ENCODE peak calls at places on chromosome X, in nine cellular contexts. S is AG09319, N is activated B cell treated with CpG ODN at 0.5 μM for 24 hours, E is SK-N-SH, J is omental fat pad, M is GM13977, T is BE2C, I is HFF-Myc, Z is lung. Q is an unnamed sample.

GRCh38 chrX:81259008-81259713 is 57.3 kb downstream of the SH3BGRL start:
- DNase-seq in Z (no peak), N (no peak), I (peak; percentile 27), S (peak; percentile 15), T (no peak), E (no peak), J (no peak), M (no peak), Q (no peak)

GRCh38 chrX:9899640-9900075 is 67.5 kb upstream of the CLDN34 start:
- DNase-seq in I (no peak), J (no peak), M (peak; percentile 54), T (no peak), E (no peak), N (no peak), Z (no peak), S (no peak), Q (no peak)

GRCh38 chrX:155235891-155236290 is 19.6 kb downstream of the VBP1 start:
- DNase-seq in E (no peak), I (no peak), M (no peak), S (no peak), Z (no peak), N (no peak), J (no peak), T (no peak), Q (no peak)

GRCh38 chrX:53430231-53430630 is 3.9 kb downstream of the HSD17B10 start:
- DNase-seq in I (no peak), J (no peak), M (no peak), N (no peak), S (no peak), Z (no peak), E (no peak), T (no peak), Q (no peak)

GRCh38 chrX:27548624-27549023 is 41.5 kb upstream of the DCAF8L2 start:
- DNase-seq in T (no peak), N (no peak), J (no peak), E (no peak), S (no peak), M (no peak), Z (no peak), I (no peak), Q (no peak)

GRCh38 chrX:103716967-103717366 is 6.3 kb downstream of the TMEM31 start:
- DNase-seq in Z (no peak), M (no peak), E (no peak), T (no peak), I (peak; percentile 42), S (peak; percentile 63), J (no peak), N (no peak), Q (no peak)

GRCh38 chrX:73977542-73978169 is 326.3 kb upstream of the ZCCHC13 start:
- DNase-seq in I (peak; percentile 1), N (no peak), S (no peak), Z (no peak), J (no peak), M (peak; percentile 31), E (no peak), T (no peak), Q (no peak)

GRCh38 chrX:110146521-110146920 is 143.6 kb downstream of the TMEM164 start:
- DNase-seq in E (peak; percentile 55), T (peak; percentile 26), M (peak; percentile 51), J (no peak), Z (peak; percentile 47), S (peak; percentile 14), I (peak; percentile 22), N (no peak), Q (no peak)

GRCh38 chrX:139831689-139832456 is 101.0 kb downstream of the ATP11C start:
- DNase-seq in J (no peak), E (no peak), Z (no peak), T (peak; percentile 8), I (peak; percentile 54), S (peak; percentile 38), N (no peak), M (no peak), Q (no peak)

GRCh38 chrX:96715412-96715940 is 30.8 kb downstream of the DIAPH2 start:
- DNase-seq in J (no peak), E (no peak), Z (no peak), S (no peak), M (no peak), N (no peak), I (no peak), T (no peak), Q (no peak)

GRCh38 chrX:153411988-153412574 is 809 bp downstream of the ZFP92 start:
- DNase-seq in T (no peak), Z (no peak), J (no peak), S (no peak), E (peak; percentile 52), N (no peak), M (no peak), I (no peak), Q (no peak)

GRCh38 chrX:110133735-110134370 is 130.9 kb downstream of the TMEM164 start:
- DNase-seq in M (no peak), T (no peak), Z (no peak), J (no peak), E (no peak), I (no peak), S (no peak), N (no peak), Q (no peak)

GRCh38 chrX:70454441-70455365 is 10.1 kb downstream of the DLG3 start:
- DNase-seq in J (peak; percentile 48), T (peak; percentile 34), E (peak; percentile 88), N (peak; percentile 39), Z (peak; percentile 82), S (no peak), M (peak; percentile 73), I (no peak), Q (no peak)

GRCh38 chrX:44943007-44943406 is 70.0 kb downstream of the KDM6A start:
- DNase-seq in Z (no peak), T (no peak), I (no peak), E (no peak), S (no peak), J (no peak), M (no peak), N (no peak), Q (no peak)

GRCh38 chrX:48745222-48745621 is 16.3 kb upstream of the GLOD5 start:
- DNase-seq in Z (no peak), T (no peak), E (no peak), S (no peak), N (no peak), M (no peak), I (no peak), J (no peak), Q (no peak)

GRCh38 chrX:31604629-31605221 is 532.9 kb upstream of the FTHL17 start:
- DNase-seq in S (no peak), J (no peak), Z (no peak), T (no peak), M (no peak), N (no peak), I (no peak), E (no peak), Q (no peak)

GRCh38 chrX:85897376-85898110 is 149.8 kb downstream of the CHM start:
- DNase-seq in N (no peak), Z (no peak), E (no peak), T (no peak), I (no peak), S (no peak), M (no peak), J (no peak), Q (no peak)

GRCh38 chrX:30065226-30065625 is 150.1 kb upstream of the MAGEB2 start:
- DNase-seq in S (no peak), N (no peak), E (no peak), J (no peak), Z (no peak), M (no peak), T (no peak), I (no peak), Q (no peak)

DNA sequence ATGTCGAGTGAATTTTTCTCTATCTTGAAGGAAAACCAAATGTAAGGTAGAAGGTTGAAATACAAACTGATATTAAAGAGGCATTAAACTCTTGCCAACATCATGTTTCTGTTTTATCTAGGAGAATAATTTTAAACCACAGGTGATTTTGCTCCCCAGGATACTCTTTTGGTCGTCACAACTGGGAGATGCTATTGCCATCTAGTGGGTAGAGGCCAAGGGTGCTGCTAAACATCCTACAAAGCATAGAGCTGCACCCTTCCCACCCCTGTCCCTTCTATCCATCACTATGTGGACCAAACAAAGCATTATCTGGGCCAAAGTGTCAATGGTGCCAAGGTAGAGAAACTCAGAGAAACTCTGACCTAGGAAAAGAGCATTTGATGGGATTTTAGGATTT is 154.6 kb upstream of the MAGEB2 start:
- DNase-seq in J (no peak), M (no peak), T (no peak), Z (no peak), N (no peak), I (no peak), E (peak; percentile 3), S (no peak), Q (no peak)
- TF ChIP-seq CTCF in J (no peak), M (peak; percentile 38), T (no peak), Z (no peak), N (no peak), I (peak; percentile 42), E (peak; percentile 74), S (peak; percentile 34), Q (no peak)

GRCh38 chrX:4550018-4550417 is 836.6 kb upstream of the PRKX start:
- DNase-seq in S (no peak), T (no peak), E (peak; percentile 2), J (no peak), M (no peak), N (no peak), Z (no peak), I (no peak), Q (no peak)
- TF ChIP-seq CTCF in S (no peak), T (no peak), E (no peak), J (no peak), M (peak; percentile 41), N (no peak), Z (no peak), I (no peak), Q (no peak)

DNA sequence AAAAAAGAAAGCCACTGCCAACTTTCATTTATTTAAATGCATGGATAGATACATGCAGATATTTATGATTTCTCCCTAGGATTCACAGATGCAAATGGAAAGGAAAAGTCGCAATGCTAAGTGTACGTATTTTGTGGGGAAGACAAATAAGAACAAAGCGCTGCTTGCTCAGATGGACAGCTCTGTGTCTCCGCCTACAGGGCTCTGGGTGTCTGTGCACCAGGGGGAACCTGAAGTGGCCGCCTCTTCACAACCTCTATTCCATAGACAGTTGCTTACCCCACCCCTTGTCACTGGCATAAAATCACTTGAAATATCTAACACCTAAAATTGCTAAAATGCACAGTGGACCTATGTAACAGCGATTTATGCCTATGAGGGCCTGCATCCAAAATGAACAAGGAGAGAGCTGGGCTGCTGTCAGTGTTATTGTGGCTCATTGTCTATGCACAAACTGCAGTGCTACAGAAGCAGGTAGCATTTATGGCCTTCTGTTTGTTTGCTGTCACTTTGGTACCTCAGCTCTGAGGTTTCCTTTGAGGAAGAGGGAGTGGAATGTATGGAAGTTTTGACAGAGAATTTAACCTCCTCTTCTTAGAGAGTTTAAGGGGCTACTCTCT is 58.6 kb upstream of the PAGE1 start:
- DNase-seq in J (no peak), S (peak; percentile 1), E (peak; percentile 43), I (peak; percentile 0), N (no peak), T (peak; percentile 48), Z (no peak), M (no peak), Q (peak; percentile 15)
- TF ChIP-seq CTCF in J (no peak), S (peak; percentile 62), E (peak; percentile 71), I (peak; percentile 69), N (no peak), T (peak; percentile 82), Z (peak; percentile 50), M (peak; percentile 72), Q (peak; percentile 57)

DNA sequence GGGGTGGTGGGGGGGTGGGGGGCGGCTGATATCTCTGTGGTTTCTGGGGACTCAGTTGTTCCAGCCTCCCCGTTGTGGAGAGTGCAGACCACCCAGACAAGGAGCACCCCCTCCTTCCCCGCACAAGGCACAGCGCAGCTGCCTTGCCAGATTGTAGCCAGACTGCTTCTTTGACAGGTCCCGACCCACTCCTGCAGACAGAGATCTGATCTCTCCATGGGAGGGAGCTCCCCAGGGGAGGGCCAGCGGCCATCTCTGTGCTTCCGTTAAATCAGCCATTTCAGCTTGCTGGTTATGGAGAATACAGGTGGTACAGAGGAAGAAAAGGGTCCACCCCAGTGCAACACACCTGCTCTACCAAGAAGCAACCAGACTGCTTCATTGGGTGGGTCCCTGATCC is 80.8 kb downstream of the FGF16 start:
- DNase-seq in I (no peak), J (no peak), Z (no peak), S (no peak), E (peak; percentile 56), T (peak; percentile 56), M (no peak), N (no peak), Q (no peak)
- TF ChIP-seq CTCF in I (no peak), J (no peak), Z (no peak), S (no peak), E (no peak), T (no peak), M (no peak), N (no peak), Q (no peak)